ENCODE peak calls at places on chromosomes 5 and 9, in ten cellular contexts. G, O, T, H, S, M, P, K, X and F are unnamed samples.

GRCh38 chr9:17422994-17423680 is 155.7 kb upstream of the SH3GL2 start:
- DNase-seq in T (no peak), S (peak; percentile 7), G (no peak), M (peak; percentile 9), K (no peak), P (no peak), X (peak; percentile 28), H (peak; percentile 78), O (no peak), F (no peak)

GRCh38 chr9:3828495-3828894 is 302.7 kb upstream of the RFX3 start:
- DNase-seq in X (peak; percentile 59), K (no peak), P (no peak), T (no peak), O (no peak), G (peak; percentile 46), M (peak; percentile 78), S (peak; percentile 59), H (no peak), F (no peak)

GRCh38 chr5:142426129-142426641 is 101.4 kb upstream of the SPRY4 start:
- DNase-seq in O (no peak), M (no peak), P (peak; percentile 80), K (no peak), T (no peak), H (no peak), S (no peak), X (peak; percentile 43), G (peak; percentile 94), F (peak; percentile 84)

GRCh38 chr9:104027295-104027694 is 66.8 kb upstream of the SMC2 start:
- DNase-seq in O (no peak), H (no peak), K (no peak), P (no peak), M (no peak), X (no peak), S (no peak), T (no peak), G (no peak), F (no peak)

GRCh38 chr9:132244582-132245455 is 83.0 kb downstream of the NTNG2 start:
- DNase-seq in S (no peak), K (no peak), P (no peak), G (no peak), T (peak; percentile 54), X (no peak), H (no peak), M (no peak), O (no peak), F (no peak)

GRCh38 chr5:40277161-40277906 is 402.4 kb upstream of the PTGER4 start:
- DNase-seq in P (no peak), T (no peak), O (no peak), M (no peak), H (no peak), S (no peak), K (no peak), G (no peak), X (no peak), F (no peak)

GRCh38 chr5:1892685-1893445 is 10.1 kb upstream of the IRX4 start:
- DNase-seq in G (no peak), X (no peak), T (no peak), O (no peak), K (no peak), S (no peak), H (peak; percentile 35), M (no peak), P (no peak), F (no peak)

GRCh38 chr5:149707097-149707496 is 23.0 kb upstream of the PPARGC1B start:
- DNase-seq in H (no peak), G (no peak), P (peak; percentile 4), X (no peak), O (no peak), T (no peak), S (no peak), M (no peak), K (no peak), F (no peak)

GRCh38 chr9:126853667-126854066 is 6.8 kb upstream of the ZBTB34 start:
- DNase-seq in H (no peak), O (no peak), T (no peak), G (peak; percentile 28), S (peak; percentile 43), K (no peak), X (no peak), P (no peak), M (peak; percentile 79), F (no peak)

GRCh38 chr5:154087260-154087659 is 48.5 kb downstream of the MFAP3 start:
- DNase-seq in H (no peak), S (no peak), K (no peak), O (peak; percentile 31), X (peak; percentile 26), T (no peak), P (no peak), G (peak; percentile 65), M (no peak), F (peak; percentile 54)

GRCh38 chr9:109817846-109818472 is 38.0 kb downstream of the PALM2AKAP2 start:
- DNase-seq in M (peak; percentile 95), P (peak; percentile 92), S (peak; percentile 94), O (peak; percentile 45), H (no peak), X (peak; percentile 97), K (peak; percentile 69), G (peak; percentile 97), T (no peak), F (peak; percentile 97)

GRCh38 chr5:129966071-129966470 is 61.8 kb downstream of the CHSY3 start:
- DNase-seq in P (no peak), K (no peak), O (no peak), H (no peak), T (no peak), M (no peak), X (no peak), G (no peak), S (no peak), F (no peak)

GRCh38 chr9:81389569-81389993 is 299.8 kb downstream of the TLE1 start:
- DNase-seq in T (no peak), S (peak; percentile 96), H (no peak), K (peak; percentile 15), G (peak; percentile 97), O (no peak), M (peak; percentile 97), P (peak; percentile 67), X (peak; percentile 98), F (peak; percentile 97)

GRCh38 chr5:157294692-157295091 is 28.8 kb downstream of the CYFIP2 start:
- DNase-seq in M (no peak), H (no peak), T (no peak), G (no peak), O (no peak), K (no peak), X (no peak), S (no peak), P (no peak), F (no peak)

GRCh38 chr5:55601209-55601618 is 66.5 kb upstream of the PLPP1 start:
- DNase-seq in M (peak; percentile 65), K (no peak), O (peak; percentile 62), X (peak; percentile 94), S (peak; percentile 92), G (peak; percentile 90), T (peak; percentile 66), P (peak; percentile 95), H (peak; percentile 84), F (peak; percentile 46)

GRCh38 chr5:6683241-6683640 is 30.0 kb upstream of the TENT4A start:
- DNase-seq in S (no peak), T (no peak), M (no peak), H (no peak), P (no peak), G (no peak), X (no peak), K (no peak), O (no peak), F (no peak)

GRCh38 chr5:6684075-6684474 is 29.2 kb upstream of the TENT4A start:
- DNase-seq in P (no peak), S (no peak), K (no peak), T (no peak), O (no peak), X (no peak), G (no peak), H (no peak), M (no peak), F (no peak)

GRCh38 chr5:6687501-6687900 is 25.7 kb upstream of the TENT4A start:
- DNase-seq in M (no peak), H (no peak), X (no peak), K (no peak), O (no peak), S (no peak), T (no peak), G (no peak), P (no peak), F (no peak)

GRCh38 chr5:6686501-6686900 is 26.7 kb upstream of the TENT4A start:
- DNase-seq in K (no peak), P (no peak), S (no peak), M (no peak), H (no peak), X (no peak), O (no peak), G (no peak), T (no peak), F (no peak)

DNA sequence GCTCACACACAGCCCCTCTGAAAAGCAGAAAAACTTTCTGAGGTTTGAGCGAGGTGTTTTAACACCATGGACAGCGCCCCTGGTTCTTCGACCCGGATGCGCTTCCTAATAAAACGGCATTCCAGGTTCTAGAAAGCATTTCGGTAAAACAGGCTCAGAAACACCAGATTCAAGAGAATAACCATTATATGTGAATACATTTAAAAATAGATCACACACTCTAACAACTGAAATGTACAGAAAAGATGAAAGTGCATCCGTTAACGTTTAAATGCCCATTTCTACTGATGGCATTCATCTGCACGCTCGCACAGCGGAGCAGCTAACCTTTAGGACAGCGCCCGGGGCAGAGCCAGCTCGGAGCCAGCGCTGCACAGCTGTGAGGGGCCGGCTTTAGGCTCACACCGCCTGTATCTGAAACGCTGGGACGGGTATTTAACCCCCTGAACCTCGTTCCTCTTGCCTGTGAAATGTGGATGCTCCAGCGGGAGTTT is 26.3 kb upstream of the TENT4A start:
- DNase-seq in P (no peak), K (no peak), O (no peak), G (peak; percentile 66), S (peak; percentile 35), T (no peak), X (peak; percentile 54), H (no peak), M (peak; percentile 58), F (peak; percentile 43)
- H3K4me3 ChIP-seq in P (peak overlapping the region; percentile 32), K (no peak overlapping the region), O (peak overlapping the region; percentile 61), G (peak overlapping the region; percentile 30), S (peak overlapping the region; percentile 41), T (peak overlapping the region; percentile 33), X (peak overlapping the region; percentile 37), H (peak overlapping the region; percentile 28), M (peak overlapping the region; percentile 30), F (peak overlapping the region; percentile 32)

GRCh38 chr9:92141144-92142129 is 26.2 kb upstream of the SPTLC1 start:
- DNase-seq in T (no peak), G (peak; percentile 38), O (no peak), M (peak; percentile 34), X (peak; percentile 25), H (no peak), S (peak; percentile 24), P (peak; percentile 56), K (no peak), F (no peak)
- TF ChIP-seq CTCF in T (no peak), G (no peak), O (no peak), M (no peak), X (no peak), H (no peak), S (no peak), P (no peak), K (no peak), F (no peak)

GRCh38 chr9:134495881-134496412 is 145.7 kb upstream of the COL5A1 start:
- DNase-seq in G (no peak), P (no peak), S (no peak), K (no peak), T (peak; percentile 33), X (no peak), O (no peak), H (no peak), M (no peak), F (no peak)
- H3K4me3 ChIP-seq in G (no peak overlapping the region), P (no peak overlapping the region), S (no peak overlapping the region), K (no peak overlapping the region), T (no peak overlapping the region), X (no peak overlapping the region), O (no peak overlapping the region), H (no peak overlapping the region), M (no peak overlapping the region), F (no peak overlapping the region)

GRCh38 chr5:179274321-179275315 is 70.6 kb downstream of the ADAMTS2 start:
- DNase-seq in H (peak; percentile 50), T (peak; percentile 28), S (no peak), K (no peak), G (no peak), M (no peak), X (no peak), P (no peak), O (no peak), F (no peak)
- TF ChIP-seq CTCF in H (no peak), T (no peak), S (peak; percentile 21), K (peak; percentile 56), G (peak; percentile 18), M (no peak), X (peak; percentile 7), P (no peak), O (no peak), F (peak; percentile 25)